ENCODE peak calls at places on chromosomes 6 and 20, in nine cellular contexts. One of them, this sample, is unnamed.

GRCh38 chr6:166760288-166760687 is 133.2 kb upstream of the RPS6KA2 start:
- DNase-seq in fibroblast of pulmonary artery: no peak
- DNase-seq in NCI-H146: no peak
- DNase-seq in GM13976: no peak
- DNase-seq in effector memory CD8-positive, alpha-beta T cell: peak; percentile 7
- DNase-seq in Calu3: no peak
- DNase-seq in epithelial cell of prostate: no peak
- DNase-seq in Right ventricle myocardium superior: no peak
- DNase-seq in RPMI7951: no peak
- DNase-seq in this sample: no peak

GRCh38 chr6:56624728-56625069 is 18.0 kb downstream of the DST start:
- DNase-seq in fibroblast of pulmonary artery: no peak
- DNase-seq in epithelial cell of prostate: no peak
- DNase-seq in Calu3: no peak
- DNase-seq in Right ventricle myocardium superior: no peak
- DNase-seq in effector memory CD8-positive, alpha-beta T cell: no peak
- DNase-seq in GM13976: no peak
- DNase-seq in NCI-H146: no peak
- DNase-seq in RPMI7951: no peak
- DNase-seq in this sample: no peak

GRCh38 chr6:158358450-158359077 is 46.3 kb downstream of the TULP4 start:
- DNase-seq in effector memory CD8-positive, alpha-beta T cell: no peak
- DNase-seq in Right ventricle myocardium superior: no peak
- DNase-seq in Calu3: no peak
- DNase-seq in RPMI7951: no peak
- DNase-seq in NCI-H146: no peak
- DNase-seq in fibroblast of pulmonary artery: no peak
- DNase-seq in GM13976: no peak
- DNase-seq in epithelial cell of prostate: no peak
- DNase-seq in this sample: no peak

GRCh38 chr6:44851176-44851575 is 463.7 kb downstream of the CDC5L start:
- DNase-seq in epithelial cell of prostate: no peak
- DNase-seq in Calu3: no peak
- DNase-seq in RPMI7951: no peak
- DNase-seq in Right ventricle myocardium superior: no peak
- DNase-seq in GM13976: no peak
- DNase-seq in effector memory CD8-positive, alpha-beta T cell: no peak
- DNase-seq in fibroblast of pulmonary artery: peak; percentile 65
- DNase-seq in NCI-H146: no peak
- DNase-seq in this sample: no peak

GRCh38 chr6:130307752-130308361 is 58.0 kb upstream of the TMEM200A start:
- DNase-seq in Calu3: no peak
- DNase-seq in fibroblast of pulmonary artery: peak; percentile 16
- DNase-seq in RPMI7951: peak; percentile 65
- DNase-seq in epithelial cell of prostate: peak; percentile 34
- DNase-seq in NCI-H146: no peak
- DNase-seq in GM13976: no peak
- DNase-seq in effector memory CD8-positive, alpha-beta T cell: no peak
- DNase-seq in Right ventricle myocardium superior: no peak
- DNase-seq in this sample: peak; percentile 71

GRCh38 chr6:71888720-71889340 is 2.5 kb downstream of the RIMS1 start:
- DNase-seq in epithelial cell of prostate: no peak
- DNase-seq in Right ventricle myocardium superior: no peak
- DNase-seq in effector memory CD8-positive, alpha-beta T cell: no peak
- DNase-seq in fibroblast of pulmonary artery: no peak
- DNase-seq in GM13976: no peak
- DNase-seq in RPMI7951: no peak
- DNase-seq in Calu3: no peak
- DNase-seq in NCI-H146: no peak
- DNase-seq in this sample: no peak

GRCh38 chr20:5890773-5891441 is 59.4 kb downstream of the TRMT6 start:
- DNase-seq in Calu3: no peak
- DNase-seq in epithelial cell of prostate: no peak
- DNase-seq in NCI-H146: no peak
- DNase-seq in fibroblast of pulmonary artery: no peak
- DNase-seq in RPMI7951: peak; percentile 59
- DNase-seq in GM13976: no peak
- DNase-seq in effector memory CD8-positive, alpha-beta T cell: no peak
- DNase-seq in Right ventricle myocardium superior: no peak
- DNase-seq in this sample: peak; percentile 11

GRCh38 chr6:65289491-65289890 is 417.5 kb downstream of the EYS start:
- DNase-seq in GM13976: no peak
- DNase-seq in effector memory CD8-positive, alpha-beta T cell: no peak
- DNase-seq in NCI-H146: no peak
- DNase-seq in Calu3: no peak
- DNase-seq in epithelial cell of prostate: no peak
- DNase-seq in fibroblast of pulmonary artery: peak; percentile 61
- DNase-seq in Right ventricle myocardium superior: no peak
- DNase-seq in RPMI7951: no peak
- DNase-seq in this sample: no peak

GRCh38 chr20:14336667-14337066 is 745 bp downstream of the FLRT3 start:
- DNase-seq in effector memory CD8-positive, alpha-beta T cell: no peak
- DNase-seq in Calu3: no peak
- DNase-seq in Right ventricle myocardium superior: no peak
- DNase-seq in fibroblast of pulmonary artery: peak; percentile 30
- DNase-seq in RPMI7951: no peak
- DNase-seq in NCI-H146: peak; percentile 59
- DNase-seq in epithelial cell of prostate: no peak
- DNase-seq in GM13976: no peak
- DNase-seq in this sample: peak; percentile 17

GRCh38 chr6:170031096-170031471 is 259.8 kb downstream of the DLL1 start:
- DNase-seq in epithelial cell of prostate: no peak
- DNase-seq in Right ventricle myocardium superior: no peak
- DNase-seq in Calu3: no peak
- DNase-seq in effector memory CD8-positive, alpha-beta T cell: no peak
- DNase-seq in RPMI7951: peak; percentile 79
- DNase-seq in GM13976: no peak
- DNase-seq in NCI-H146: peak; percentile 87
- DNase-seq in fibroblast of pulmonary artery: no peak
- DNase-seq in this sample: peak; percentile 20